ENCODE peak calls at places on chromosome 11, in six cellular contexts. One of them, this sample, is unnamed.

GRCh38 chr11:9138612-9139579 is 47.5 kb upstream of the SCUBE2 start:
- DNase-seq in EL: peak
- DNase-seq in Calu3: peak
- DNase-seq in fibroblast of lung: peak
- DNase-seq in activated T-cell treated with anti-CD3 and anti-CD28 coated beads for 1 hour: no peak
- DNase-seq in iPS DF 6.9: no peak
- DNase-seq in this sample: peak

GRCh38 chr11:70788247-70789022 is 390.1 kb downstream of the CTTN start:
- DNase-seq in iPS DF 6.9: no peak
- DNase-seq in fibroblast of lung: peak
- DNase-seq in activated T-cell treated with anti-CD3 and anti-CD28 coated beads for 1 hour: no peak
- DNase-seq in EL: peak
- DNase-seq in Calu3: peak
- DNase-seq in this sample: peak

GRCh38 chr11:102560555-102561011 is 30.0 kb upstream of the MMP7 start:
- DNase-seq in activated T-cell treated with anti-CD3 and anti-CD28 coated beads for 1 hour: no peak
- DNase-seq in fibroblast of lung: peak
- DNase-seq in EL: peak
- DNase-seq in iPS DF 6.9: no peak
- DNase-seq in Calu3: no peak
- DNase-seq in this sample: peak

GRCh38 chr11:57432714-57433163 is 5.8 kb upstream of the SLC43A3 start:
- DNase-seq in Calu3: no peak
- DNase-seq in activated T-cell treated with anti-CD3 and anti-CD28 coated beads for 1 hour: no peak
- DNase-seq in iPS DF 6.9: no peak
- DNase-seq in fibroblast of lung: peak
- DNase-seq in EL: peak
- DNase-seq in this sample: no peak

GRCh38 chr11:129593098-129593497 is 217.4 kb downstream of the BARX2 start:
- DNase-seq in iPS DF 6.9: no peak
- DNase-seq in EL: no peak
- DNase-seq in Calu3: peak
- DNase-seq in activated T-cell treated with anti-CD3 and anti-CD28 coated beads for 1 hour: no peak
- DNase-seq in fibroblast of lung: no peak
- DNase-seq in this sample: peak

GRCh38 chr11:16612234-16612571 is 126.2 kb upstream of the C11orf58 start:
- DNase-seq in activated T-cell treated with anti-CD3 and anti-CD28 coated beads for 1 hour: no peak
- DNase-seq in iPS DF 6.9: no peak
- DNase-seq in EL: no peak
- DNase-seq in fibroblast of lung: no peak
- DNase-seq in Calu3: no peak
- DNase-seq in this sample: no peak

GRCh38 chr11:72293391-72293790 is 49.4 kb upstream of the PHOX2A start:
- DNase-seq in activated T-cell treated with anti-CD3 and anti-CD28 coated beads for 1 hour: no peak
- DNase-seq in Calu3: no peak
- DNase-seq in EL: no peak
- DNase-seq in fibroblast of lung: no peak
- DNase-seq in iPS DF 6.9: no peak
- DNase-seq in this sample: no peak

GRCh38 chr11:46357483-46357936 is 10.2 kb downstream of the DGKZ start:
- DNase-seq in activated T-cell treated with anti-CD3 and anti-CD28 coated beads for 1 hour: no peak
- DNase-seq in iPS DF 6.9: no peak
- DNase-seq in fibroblast of lung: no peak
- DNase-seq in EL: no peak
- DNase-seq in Calu3: no peak
- DNase-seq in this sample: no peak